ENCODE peak calls at places on chromosomes 7 and 10, in eight cellular contexts. Z, H, A, X, K, R, M and J are unnamed samples.

GRCh38 chr10:77279207-77279606 is 358.4 kb downstream of the KCNMA1 start:
- DNase-seq in Z (no peak), H (no peak), A (no peak), X (no peak), K (no peak), R (no peak), M (no peak), J (no peak)

GRCh38 chr7:13988011-13988410 is 1.5 kb downstream of the ETV1 start:
- DNase-seq in Z (peak; percentile 22), H (no peak), A (no peak), X (no peak), K (no peak), R (peak; percentile 45), M (peak; percentile 5), J (no peak)

GRCh38 chr7:13639416-13639815 is 350.1 kb downstream of the ETV1 start:
- DNase-seq in Z (peak; percentile 9), H (no peak), A (no peak), X (no peak), K (no peak), R (no peak), M (peak; percentile 52), J (no peak)

GRCh38 chr10:16984242-16984641 is 145.4 kb downstream of the CUBN start:
- DNase-seq in Z (no peak), H (no peak), A (no peak), X (no peak), K (no peak), R (no peak), M (no peak), J (no peak)

GRCh38 chr10:88670497-88670896 is 6.3 kb downstream of the LIPF start:
- DNase-seq in Z (no peak), H (no peak), A (no peak), X (no peak), K (no peak), R (no peak), M (no peak), J (no peak)

GRCh38 chr10:3995302-3996210 is 210.5 kb upstream of the KLF6 start:
- DNase-seq in Z (no peak), H (no peak), A (no peak), X (no peak), K (no peak), R (peak; percentile 82), M (no peak), J (no peak)

GRCh38 chr10:60314306-60314940 is 75.3 kb downstream of the ANK3 start:
- DNase-seq in Z (no peak), H (no peak), A (no peak), X (no peak), K (peak; percentile 21), R (peak; percentile 80), M (no peak), J (no peak)

GRCh38 chr7:24755541-24756416 is 1.5 kb downstream of the GSDME start:
- DNase-seq in Z (no peak), H (no peak), A (no peak), X (no peak), K (no peak), R (peak; percentile 62), M (no peak), J (no peak)

GRCh38 chr10:191703-192518 is 56.7 kb downstream of the ZMYND11 start:
- DNase-seq in Z (no peak), H (no peak), A (no peak), X (no peak), K (no peak), R (peak; percentile 69), M (no peak), J (no peak)

GRCh38 chr7:46744957-46745699 is 824.1 kb upstream of the IGFBP3 start:
- DNase-seq in Z (no peak), H (no peak), A (no peak), X (no peak), K (no peak), R (no peak), M (no peak), J (no peak)

GRCh38 chr7:151249732-151250072 is 1.2 kb upstream of the SMARCD3 start:
- DNase-seq in Z (peak; percentile 75), H (no peak), A (no peak), X (no peak), K (peak; percentile 49), R (peak; percentile 18), M (peak; percentile 34), J (no peak)

GRCh38 chr10:266974-267425 is 131.7 kb downstream of the ZMYND11 start:
- DNase-seq in Z (no peak), H (no peak), A (no peak), X (no peak), K (no peak), R (peak; percentile 76), M (no peak), J (no peak)

GRCh38 chr7:70765651-70766050 is 366.3 kb upstream of the GALNT17 start:
- DNase-seq in Z (no peak), H (no peak), A (no peak), X (no peak), K (no peak), R (no peak), M (no peak), J (no peak)

GRCh38 chr7:104142147-104142546 is 65.7 kb downstream of the ORC5 start:
- DNase-seq in Z (no peak), H (no peak), A (no peak), X (no peak), K (no peak), R (no peak), M (no peak), J (no peak)

GRCh38 chr7:98945852-98946251 is 67.5 kb downstream of the TRRAP start:
- DNase-seq in Z (no peak), H (no peak), A (no peak), X (no peak), K (no peak), R (no peak), M (no peak), J (no peak)

GRCh38 chr7:136348542-136348941 is 371.4 kb upstream of the MTPN start:
- DNase-seq in Z (no peak), H (no peak), A (no peak), X (no peak), K (no peak), R (no peak), M (no peak), J (no peak)

GRCh38 chr10:124745678-124746077 is 1.5 kb upstream of the FAM53B start:
- DNase-seq in Z (no peak), H (no peak), A (no peak), X (no peak), K (peak; percentile 35), R (peak; percentile 39), M (peak; percentile 40), J (no peak)

GRCh38 chr10:239109-239508 is 103.9 kb downstream of the ZMYND11 start:
- DNase-seq in Z (no peak), H (no peak), A (no peak), X (no peak), K (no peak), R (peak; percentile 34), M (no peak), J (no peak)